ENCODE peak calls at places on chromosomes 4 and X, in seven cellular contexts. B, R, Z, A, Y, G and V are unnamed samples.
A peak's percentile ranks its signal among the peaks of the same experiment; 100 is the strongest.

GRCh38 chr4:48668254-48669017 is 111.6 kb downstream of the FRYL start:
- DNase-seq in B (no peak), R (no peak), A (no peak), Y (no peak), Z (no peak), G (no peak), V (no peak)

GRCh38 chr4:156977435-156978160 is 6.0 kb upstream of the PDGFC start:
- DNase-seq in A (no peak), G (no peak), Z (no peak), Y (no peak), B (no peak), R (no peak), V (no peak)

GRCh38 chr4:55706526-55706925 is 70.4 kb upstream of the NMU start:
- DNase-seq in A (no peak), B (no peak), R (no peak), G (no peak), Y (no peak), Z (peak; percentile 18), V (no peak)

GRCh38 chrX:30156880-30157560 is 58.3 kb upstream of the MAGEB2 start:
- DNase-seq in R (no peak), Y (no peak), B (no peak), G (no peak), A (no peak), Z (no peak), V (no peak)

GRCh38 chr4:14888790-14889189 is 113.5 kb upstream of the CPEB2 start:
- DNase-seq in A (no peak), R (no peak), B (no peak), Y (no peak), Z (peak; percentile 68), G (no peak), V (no peak)

GRCh38 chrX:13700380-13700779 is 11.5 kb downstream of the RAB9A start:
- DNase-seq in G (no peak), R (no peak), Z (no peak), Y (no peak), B (no peak), A (no peak), V (no peak)

GRCh38 chrX:79288723-79289122 is 78.4 kb downstream of the ITM2A start:
- DNase-seq in B (no peak), A (no peak), R (no peak), G (no peak), Z (no peak), Y (no peak), V (no peak)

GRCh38 chrX:111168314-111168713 is 72.3 kb downstream of the PAK3 start:
- DNase-seq in B (no peak), G (no peak), Y (no peak), R (no peak), A (peak; percentile 50), Z (no peak), V (no peak)

GRCh38 chr4:31896349-31896748 is 1176.2 kb downstream of the PCDH7 start:
- DNase-seq in G (no peak), Z (no peak), A (no peak), B (no peak), R (no peak), Y (no peak), V (no peak)

GRCh38 chrX:114985967-114986592 is 31.3 kb downstream of the IL13RA2 start:
- DNase-seq in Y (no peak), Z (no peak), G (no peak), A (no peak), B (no peak), R (no peak), V (no peak)

GRCh38 chrX:72020788-72021187 is 110.1 kb downstream of the NHSL2 start:
- DNase-seq in A (no peak), Z (no peak), Y (no peak), B (no peak), G (no peak), R (no peak), V (no peak)

GRCh38 chr4:36285784-36286480 is 4.5 kb downstream of the DTHD1 start:
- DNase-seq in G (no peak), A (no peak), Y (no peak), B (peak; percentile 54), Z (no peak), R (peak; percentile 21), V (peak; percentile 36)

GRCh38 chr4:86653237-86653865 is 59.2 kb downstream of the PTPN13 start:
- DNase-seq in A (peak; percentile 34), G (no peak), R (no peak), B (peak; percentile 60), Y (no peak), Z (no peak), V (peak; percentile 32)

GRCh38 chr4:145481164-145481941 is at the start of gene SMAD1:
- DNase-seq in R (peak; percentile 0), Z (peak; percentile 53), B (peak; percentile 60), Y (peak; percentile 77), G (peak; percentile 88), A (peak; percentile 92), V (peak; percentile 57)

GRCh38 chr4:158254328-158254727 is 44.0 kb downstream of the TMEM144 start:
- DNase-seq in G (no peak), Z (no peak), B (no peak), R (no peak), A (no peak), Y (no peak), V (no peak)

GRCh38 chr4:56240554-56241190 is 146.6 kb downstream of the AASDH start:
- DNase-seq in G (no peak), Z (no peak), A (no peak), B (no peak), R (no peak), Y (no peak), V (no peak)

GRCh38 chr4:17126306-17126978 is 228.0 kb upstream of the LDB2 start:
- DNase-seq in Y (no peak), G (no peak), B (no peak), Z (no peak), A (no peak), R (no peak), V (no peak)

GRCh38 chr4:2073808-2074481 is 14.8 kb downstream of the NAT8L start:
- DNase-seq in G (no peak), Z (no peak), A (no peak), Y (no peak), B (no peak), R (no peak), V (no peak)

GRCh38 chr4:182938213-182938645 is 21.0 kb upstream of the DCTD start:
- DNase-seq in R (peak; percentile 43), Y (peak; percentile 6), A (peak; percentile 79), Z (no peak), G (peak; percentile 74), B (peak; percentile 83), V (peak; percentile 78)

GRCh38 chr4:106195435-106195950 is 120.5 kb downstream of the TBCK start:
- DNase-seq in G (no peak), B (no peak), Y (no peak), A (peak; percentile 8), R (no peak), Z (no peak), V (no peak)

GRCh38 chr4:65623509-65623908 is 46.8 kb downstream of the EPHA5 start:
- DNase-seq in Y (no peak), R (no peak), B (no peak), Z (no peak), A (no peak), G (no peak), V (no peak)

GRCh38 chr4:9691221-9692065 is 90.0 kb upstream of the DRD5 start:
- DNase-seq in R (peak; percentile 82), G (peak; percentile 97), A (peak; percentile 98), Y (peak; percentile 83), B (peak; percentile 93), Z (peak; percentile 57), V (peak; percentile 90)

GRCh38 chrX:74300869-74301268 is 3.1 kb upstream of the ZCCHC13 start:
- DNase-seq in R (no peak), Z (no peak), B (no peak), G (no peak), Y (no peak), A (no peak), V (no peak)

GRCh38 chrX:6810796-6811195 is 275.9 kb upstream of the VCX3A start:
- DNase-seq in B (no peak), A (no peak), Z (no peak), G (no peak), Y (no peak), R (no peak), V (no peak)

GRCh38 chr4:89800012-89800516 is 36.9 kb downstream of the SNCA start:
- DNase-seq in B (no peak), Z (peak; percentile 78), Y (no peak), G (no peak), R (no peak), A (no peak), V (no peak)

GRCh38 chrX:12370444-12371089 is 232.3 kb downstream of the FRMPD4 start:
- DNase-seq in R (no peak), Z (no peak), B (no peak), Y (no peak), G (no peak), A (peak; percentile 0), V (no peak)

GRCh38 chr4:138310991-138311390 is 68.8 kb upstream of the SLC7A11 start:
- DNase-seq in Y (no peak), A (no peak), B (no peak), R (no peak), G (no peak), Z (peak; percentile 68), V (no peak)

GRCh38 chr4:130043796-130044195 is 947.8 kb downstream of the C4orf33 start:
- DNase-seq in B (no peak), A (no peak), Z (no peak), G (no peak), R (no peak), Y (no peak), V (no peak)

GRCh38 chr4:103306870-103307345 is 108.8 kb upstream of the CENPE start:
- DNase-seq in Z (no peak), B (no peak), R (no peak), G (no peak), Y (peak; percentile 68), A (peak; percentile 58), V (no peak)

GRCh38 chrX:7347465-7347864 is 199.5 kb upstream of the PUDP start:
- DNase-seq in G (no peak), R (no peak), B (no peak), Z (no peak), A (no peak), Y (no peak), V (no peak)

GRCh38 chr4:1566838-1567518 is 117.1 kb downstream of the FAM53A start:
- DNase-seq in B (no peak), Z (no peak), Y (no peak), G (peak; percentile 17), R (no peak), A (no peak), V (no peak)

GRCh38 chrX:147494365-147494764 is 417.4 kb upstream of the FMR1 start:
- DNase-seq in Z (no peak), A (no peak), R (no peak), B (no peak), Y (no peak), G (no peak), V (no peak)